ENCODE peak calls at places on chromosomes 2 and 18, in seven cellular contexts. O, U, I, E, W, X and Q are unnamed samples.

GRCh38 chr2:1674276-1674675 is 70.0 kb downstream of the PXDN start:
- DNase-seq in U (no peak), O (no peak), E (peak), W (no peak), X (no peak), I (no peak), Q (no peak)

GRCh38 chr2:68362749-68363148 is 2.3 kb upstream of the PLEK start:
- DNase-seq in W (no peak), O (no peak), U (no peak), E (no peak), I (no peak), X (no peak), Q (no peak)

GRCh38 chr2:11227595-11227994 is 72.3 kb downstream of the SLC66A3 start:
- DNase-seq in E (no peak), X (no peak), O (no peak), W (no peak), I (no peak), U (no peak), Q (no peak)

GRCh38 chr2:96815326-96816126 is 542 bp upstream of the CNNM3 start:
- DNase-seq in X (no peak), O (peak), W (no peak), U (peak), E (no peak), I (peak), Q (no peak)

GRCh38 chr2:236180831-236181453 is 12.8 kb upstream of the GBX2 start:
- DNase-seq in W (peak), E (no peak), O (peak), I (peak), U (peak), X (no peak), Q (peak)

GRCh38 chr2:20698916-20699613 is 32.1 kb downstream of the GDF7 start:
- DNase-seq in X (no peak), W (no peak), I (no peak), U (no peak), E (no peak), O (no peak), Q (no peak)

GRCh38 chr2:230942920-230943896 is 18.2 kb upstream of the GPR55 start:
- DNase-seq in E (no peak), I (peak), W (no peak), U (no peak), O (peak), X (no peak), Q (no peak)

GRCh38 chr2:60735496-60736250 is 20.4 kb upstream of the PAPOLG start:
- DNase-seq in I (peak), U (peak), X (no peak), E (no peak), W (peak), O (peak), Q (no peak)

GRCh38 chr18:24536834-24537233 is 76.4 kb downstream of the HRH4 start:
- DNase-seq in W (no peak), I (no peak), E (no peak), O (no peak), U (no peak), X (no peak), Q (no peak)

GRCh38 chr2:216339456-216340279 is 32.6 kb downstream of the MARCHF4 start:
- DNase-seq in U (no peak), I (peak), E (no peak), X (no peak), W (peak), O (no peak), Q (no peak)

GRCh38 chr18:39805218-39805617 is 2149.8 kb upstream of the PIK3C3 start:
- DNase-seq in I (no peak), U (no peak), W (no peak), E (no peak), X (no peak), O (no peak), Q (no peak)

GRCh38 chr18:23257686-23258565 is 122.6 kb downstream of the CABLES1 start:
- DNase-seq in E (peak), U (no peak), X (no peak), I (peak), O (no peak), W (no peak), Q (no peak)

GRCh38 chr2:212858496-212858895 is 292.9 kb downstream of the IKZF2 start:
- DNase-seq in W (no peak), U (no peak), I (peak), O (no peak), E (no peak), X (no peak), Q (no peak)

GRCh38 chr2:80302001-80302464 is 2.5 kb downstream of the LRRTM1 start:
- DNase-seq in W (no peak), O (no peak), I (no peak), E (no peak), X (no peak), U (no peak), Q (no peak)

GRCh38 chr2:73995810-73996209 is 11.1 kb downstream of the TET3 start:
- DNase-seq in E (no peak), X (no peak), U (no peak), I (no peak), O (no peak), W (no peak), Q (no peak)

GRCh38 chr2:21289994-21290393 is 166.2 kb downstream of the TDRD15 start:
- DNase-seq in U (no peak), W (no peak), E (no peak), O (no peak), I (no peak), X (no peak), Q (no peak)

GRCh38 chr2:10303174-10303633 is 500 bp downstream of the HPCAL1 start:
- DNase-seq in X (no peak), I (no peak), W (no peak), E (no peak), O (peak), U (no peak), Q (no peak)

GRCh38 chr2:24824966-24825882 is 32.0 kb downstream of the CENPO start:
- DNase-seq in I (no peak), W (no peak), X (no peak), E (peak), U (peak), O (peak), Q (no peak)

GRCh38 chr2:46925444-46926351 is 10.1 kb upstream of the MCFD2 start:
- DNase-seq in U (no peak), X (no peak), E (no peak), I (no peak), W (no peak), O (no peak), Q (no peak)

GRCh38 chr2:233982421-233983121 is 65.4 kb downstream of the TRPM8 start:
- DNase-seq in X (no peak), U (no peak), I (peak), O (no peak), E (no peak), W (no peak), Q (no peak)